ENCODE peak calls at places on chromosomes 12 and 14, in nine cellular contexts. Z is stimulated activated CD4-positive, alpha-beta T cell treated with anti-CD3 and anti-CD28 coated beads, TNF-alpha, amount 100 ng/mL, for 48 hours; L is upper lobe of right lung; K is islet precursor cell; M is H54; J is CD8-positive, alpha-beta memory T cell; Q is occipital lobe; R is B cell; S is endothelial cell. X is an unnamed sample.

GRCh38 chr14:32472512-32473472 is 143.7 kb downstream of the AKAP6 start:
- DNase-seq in Z (no peak), L (no peak), K (no peak), M (no peak), J (no peak), Q (peak), R (no peak), S (no peak), X (no peak)

GRCh38 chr12:107526555-107527180 is 158.9 kb upstream of the PWP1 start:
- DNase-seq in Z (no peak), L (no peak), K (no peak), M (no peak), J (no peak), Q (no peak), R (no peak), S (no peak), X (no peak)

GRCh38 chr12:121788176-121788818 is 5.2 kb downstream of the RHOF start:
- DNase-seq in Z (no peak), L (no peak), K (no peak), M (no peak), J (no peak), Q (no peak), R (no peak), S (no peak), X (no peak)

GRCh38 chr14:73455294-73455693 is 3.1 kb downstream of the NUMB start:
- DNase-seq in Z (no peak), L (no peak), K (no peak), M (no peak), J (no peak), Q (no peak), R (no peak), S (no peak), X (no peak)

GRCh38 chr14:22375321-22375930 is 213.6 kb downstream of the DAD1 start:
- DNase-seq in Z (no peak), L (no peak), K (no peak), M (no peak), J (no peak), Q (no peak), R (peak), S (peak), X (no peak)

GRCh38 chr14:27389402-27389801 is 791.6 kb upstream of the NOVA1 start:
- DNase-seq in Z (no peak), L (no peak), K (no peak), M (no peak), J (no peak), Q (no peak), R (no peak), S (no peak), X (no peak)

GRCh38 chr14:72643317-72643801 is 250.5 kb downstream of the DPF3 start:
- DNase-seq in Z (no peak), L (no peak), K (peak), M (peak), J (no peak), Q (peak), R (no peak), S (no peak), X (no peak)

GRCh38 chr12:65561798-65562382 is 262.4 kb upstream of the HMGA2 start:
- DNase-seq in Z (no peak), L (no peak), K (peak), M (no peak), J (no peak), Q (no peak), R (no peak), S (no peak), X (no peak)

GRCh38 chr14:33564774-33565630 is 385.9 kb downstream of the EGLN3 start:
- DNase-seq in Z (no peak), L (no peak), K (peak), M (peak), J (no peak), Q (no peak), R (no peak), S (peak), X (peak)

GRCh38 chr12:3491938-3492867 is 1.2 kb downstream of the PRMT8 start:
- DNase-seq in Z (no peak), L (peak), K (peak), M (peak), J (no peak), Q (peak), R (peak), S (peak), X (no peak)

GRCh38 chr14:73795974-73796373 is 55.7 kb upstream of the PTGR2 start:
- DNase-seq in Z (no peak), L (no peak), K (peak), M (peak), J (no peak), Q (no peak), R (no peak), S (no peak), X (no peak)

GRCh38 chr14:100152091-100152490 is 7.4 kb downstream of the DEGS2 start:
- DNase-seq in Z (no peak), L (no peak), K (no peak), M (no peak), J (no peak), Q (no peak), R (no peak), S (no peak), X (no peak)

GRCh38 chr12:130765186-130765659 is 49.1 kb upstream of the RIMBP2 start:
- DNase-seq in Z (no peak), L (no peak), K (peak), M (no peak), J (no peak), Q (no peak), R (no peak), S (no peak), X (no peak)

GRCh38 chr14:75153295-75153694 is 23.1 kb downstream of the TMED10 start:
- DNase-seq in Z (no peak), L (no peak), K (no peak), M (no peak), J (no peak), Q (no peak), R (no peak), S (no peak), X (no peak)

GRCh38 chr12:107992870-107993451 is 136.1 kb upstream of the WSCD2 start:
- DNase-seq in Z (no peak), L (no peak), K (peak), M (peak), J (no peak), Q (no peak), R (no peak), S (peak), X (no peak)

GRCh38 chr12:106767954-106768501 is 6.5 kb upstream of the RIC8B start:
- DNase-seq in Z (no peak), L (no peak), K (peak), M (peak), J (no peak), Q (no peak), R (no peak), S (no peak), X (no peak)

GRCh38 chr14:55884819-55885218 is 233.4 kb upstream of the PELI2 start:
- DNase-seq in Z (no peak), L (no peak), K (no peak), M (no peak), J (no peak), Q (no peak), R (no peak), S (no peak), X (no peak)

GRCh38 chr12:13187399-13187798 is 9.1 kb upstream of the EMP1 start:
- DNase-seq in Z (no peak), L (no peak), K (peak), M (peak), J (no peak), Q (no peak), R (no peak), S (no peak), X (no peak)

GRCh38 chr12:58602179-58602578 is 318.1 kb downstream of the LRIG3 start:
- DNase-seq in Z (no peak), L (no peak), K (no peak), M (no peak), J (no peak), Q (no peak), R (no peak), S (no peak), X (no peak)

GRCh38 chr12:132491761-132492378 is 1.9 kb downstream of the FBRSL1 start:
- DNase-seq in Z (no peak), L (no peak), K (no peak), M (no peak), J (no peak), Q (no peak), R (no peak), S (no peak), X (no peak)

GRCh38 chr14:24425704-24426103 is 3.8 kb downstream of the CBLN3 start:
- DNase-seq in Z (no peak), L (no peak), K (no peak), M (no peak), J (no peak), Q (no peak), R (no peak), S (no peak), X (no peak)

GRCh38 chr12:123057505-123058265 is 77.2 kb downstream of the ARL6IP4 start:
- DNase-seq in Z (no peak), L (peak), K (no peak), M (no peak), J (no peak), Q (no peak), R (no peak), S (no peak), X (no peak)

GRCh38 chr12:132347471-132347855 is 18.1 kb upstream of the GALNT9 start:
- DNase-seq in Z (no peak), L (no peak), K (no peak), M (no peak), J (no peak), Q (no peak), R (no peak), S (no peak), X (no peak)

GRCh38 chr12:11836282-11836963 is 186.9 kb downstream of the ETV6 start:
- DNase-seq in Z (peak), L (peak), K (no peak), M (no peak), J (no peak), Q (no peak), R (peak), S (no peak), X (no peak)

GRCh38 chr12:67748761-67749075 is 100.2 kb downstream of the DYRK2 start:
- DNase-seq in Z (no peak), L (no peak), K (no peak), M (no peak), J (no peak), Q (no peak), R (no peak), S (no peak), X (no peak)

GRCh38 chr14:59337151-59337611 is 128.0 kb downstream of the GPR135 start:
- DNase-seq in Z (no peak), L (no peak), K (no peak), M (no peak), J (no peak), Q (no peak), R (no peak), S (no peak), X (no peak)

GRCh38 chr12:76762556-76762955 is 1.4 kb upstream of the ZDHHC17 start:
- DNase-seq in Z (no peak), L (no peak), K (peak), M (no peak), J (no peak), Q (no peak), R (no peak), S (peak), X (no peak)

GRCh38 chr14:25132734-25133422 is 82.9 kb upstream of the STXBP6 start:
- DNase-seq in Z (peak), L (peak), K (peak), M (peak), J (peak), Q (peak), R (peak), S (peak), X (peak)

GRCh38 chr12:94718114-94718513 is 67.8 kb upstream of the TMCC3 start:
- DNase-seq in Z (no peak), L (no peak), K (no peak), M (no peak), J (no peak), Q (no peak), R (no peak), S (no peak), X (no peak)

GRCh38 chr12:6644903-6645302 is 2.3 kb downstream of the ACRBP start:
- DNase-seq in Z (no peak), L (no peak), K (no peak), M (no peak), J (no peak), Q (peak), R (no peak), S (peak), X (no peak)

GRCh38 chr14:85921241-85921640 is 391.3 kb downstream of the FLRT2 start:
- DNase-seq in Z (no peak), L (no peak), K (no peak), M (no peak), J (no peak), Q (no peak), R (no peak), S (no peak), X (no peak)

GRCh38 chr12:91778091-91778819 is 367.4 kb downstream of the BTG1 start:
- DNase-seq in Z (no peak), L (no peak), K (no peak), M (no peak), J (no peak), Q (no peak), R (peak), S (no peak), X (no peak)

GRCh38 chr12:18799140-18799446 is 61.2 kb downstream of the CAPZA3 start:
- DNase-seq in Z (no peak), L (no peak), K (no peak), M (no peak), J (no peak), Q (no peak), R (no peak), S (no peak), X (no peak)

X was measured in NK-92 treated with Interleukin-12 subunit alpha and Interleukin-12 subunit beta, amount 100 ng/mL, for 24 hours.